ENCODE peak calls at places on chromosome 21, in nine cellular contexts. P is hepatocyte, Y is HCT116, M is GM23338, I is OCI-LY7, F is MM.1S, S is GM23248, J is SK-N-SH, H is neural progenitor cell. V is an unnamed sample.

GRCh38 chr21:14916676-14917141 is 148.1 kb downstream of the NRIP1 start:
- DNase-seq in F (no peak), M (peak), J (no peak), I (no peak), P (peak), Y (no peak), H (no peak), S (no peak), V (peak)

GRCh38 chr21:27796106-27796505 is 829.2 kb upstream of the ADAMTS5 start:
- DNase-seq in F (no peak), M (peak), J (peak), P (no peak), H (peak), I (no peak), S (peak), Y (no peak), V (no peak)

GRCh38 chr21:16634522-16634914 is 878.3 kb upstream of the CXADR start:
- DNase-seq in P (no peak), S (no peak), J (no peak), F (no peak), M (peak), H (no peak), Y (no peak), I (no peak), V (no peak)

GRCh38 chr21:38806942-38807284 is 1.2 kb downstream of the ETS2 start:
- DNase-seq in M (no peak), P (no peak), F (no peak), H (no peak), Y (no peak), S (peak), I (no peak), J (peak), V (peak)

GRCh38 chr21:42062543-42063022 is 8.5 kb upstream of the UMODL1 start:
- DNase-seq in H (no peak), J (no peak), P (no peak), F (peak), Y (no peak), I (peak), S (no peak), M (no peak), V (no peak)

GRCh38 chr21:42153746-42154145 is 65.2 kb upstream of the ABCG1 start:
- DNase-seq in M (no peak), F (no peak), J (no peak), P (no peak), I (no peak), H (no peak), S (no peak), Y (no peak), V (no peak)

GRCh38 chr21:34642211-34643075 is 26.4 kb upstream of the CLIC6 start:
- DNase-seq in M (no peak), J (no peak), I (peak), H (no peak), F (peak), S (peak), Y (no peak), P (no peak), V (peak)

GRCh38 chr21:38758815-38759214 is 46.9 kb upstream of the ETS2 start:
- DNase-seq in F (no peak), H (no peak), J (peak), P (peak), M (no peak), Y (no peak), I (no peak), S (no peak), V (no peak)

GRCh38 chr21:41606706-41607105 is 98.7 kb upstream of the TMPRSS2 start:
- DNase-seq in J (no peak), F (no peak), P (no peak), S (no peak), H (no peak), I (no peak), Y (no peak), M (no peak), V (no peak)

GRCh38 chr21:37419228-37419906 is 52.8 kb downstream of the DYRK1A start:
- DNase-seq in Y (no peak), I (no peak), S (no peak), J (no peak), P (no peak), M (no peak), H (no peak), F (no peak), V (no peak)

GRCh38 chr21:37413553-37414291 is 47.1 kb downstream of the DYRK1A start:
- DNase-seq in S (no peak), H (no peak), P (no peak), M (no peak), J (no peak), Y (no peak), F (no peak), I (peak), V (no peak)

GRCh38 chr21:37415938-37416337 is 49.4 kb downstream of the DYRK1A start:
- DNase-seq in F (no peak), Y (no peak), J (no peak), S (peak), H (no peak), M (no peak), I (no peak), P (no peak), V (no peak)

GRCh38 chr21:37414292-37415253 is 48.0 kb downstream of the DYRK1A start:
- DNase-seq in P (no peak), F (no peak), Y (no peak), M (no peak), H (no peak), I (no peak), J (no peak), S (no peak), V (no peak)

GRCh38 chr21:37416914-37417313 is 50.3 kb downstream of the DYRK1A start:
- DNase-seq in H (no peak), M (no peak), S (no peak), I (no peak), P (no peak), F (no peak), J (no peak), Y (no peak), V (no peak)
- TF ChIP-seq EZH2phosphoT487 in H (no peak), M (no peak), S (no peak), I (no peak), P (no peak), F (no peak), J (no peak), Y (no peak), V (no peak)

GRCh38 chr21:32482565-32483292 is 70.2 kb downstream of the EVA1C start:
- DNase-seq in F (no peak), J (no peak), M (no peak), I (no peak), S (no peak), H (no peak), Y (no peak), P (no peak), V (no peak)
- TF ChIP-seq EZH2phosphoT487 in F (no peak), J (no peak), M (no peak), I (no peak), S (no peak), H (no peak), Y (no peak), P (no peak), V (no peak)

GRCh38 chr21:44713130-44713529 is 1.8 kb upstream of the TSPEAR start:
- DNase-seq in S (no peak), H (no peak), M (no peak), P (no peak), Y (no peak), J (peak), F (no peak), I (no peak), V (no peak)
- TF ChIP-seq EZH2phosphoT487 in S (no peak), H (no peak), M (no peak), P (no peak), Y (no peak), J (no peak), F (no peak), I (no peak), V (no peak)

DNA sequence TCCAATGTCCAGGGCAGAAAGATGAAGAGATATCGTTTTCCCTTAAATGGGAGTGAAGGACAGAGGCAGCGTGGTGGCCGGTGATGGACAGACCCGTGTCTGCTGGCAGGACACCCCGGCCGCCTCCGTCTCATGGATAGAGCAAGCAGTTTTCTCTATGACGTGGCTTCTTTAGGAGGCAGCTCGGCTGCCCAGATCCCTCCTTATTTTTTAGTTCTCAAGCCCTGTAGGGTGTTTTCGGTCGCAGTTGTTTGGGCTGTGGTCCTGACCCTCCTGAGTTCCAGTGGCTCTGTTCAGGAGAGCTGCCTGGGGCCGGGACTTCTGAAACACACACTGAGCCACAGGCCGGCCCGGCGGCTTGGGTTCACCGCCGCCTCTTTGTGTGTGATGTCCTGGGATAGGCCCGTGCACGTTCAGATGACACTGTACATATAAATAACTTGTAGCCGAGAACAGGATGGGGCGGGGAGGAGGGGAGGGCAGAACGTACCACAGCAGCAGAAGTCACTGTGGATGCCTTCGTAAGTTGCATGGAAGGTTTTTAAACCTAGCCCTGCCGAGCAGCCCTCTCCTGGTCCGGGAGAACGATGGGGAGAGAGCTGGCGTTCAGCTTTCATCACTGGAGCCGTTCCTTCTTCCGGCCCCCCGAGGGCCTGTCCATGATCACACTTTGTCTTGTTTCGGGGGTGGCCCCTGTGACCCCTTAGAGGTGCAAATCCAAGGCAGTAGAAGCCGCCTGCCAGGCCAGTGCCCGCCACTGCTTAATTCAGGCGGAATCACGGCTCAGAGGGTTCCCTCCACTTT is 65.2 kb downstream of the SIK1 start:
- DNase-seq in F (peak), S (peak), P (peak), M (peak), Y (no peak), I (peak), J (no peak), H (no peak), V (no peak)
- TF ChIP-seq EZH2phosphoT487 in F (no peak), S (no peak), P (no peak), M (no peak), Y (no peak), I (no peak), J (no peak), H (no peak), V (no peak)

DNA sequence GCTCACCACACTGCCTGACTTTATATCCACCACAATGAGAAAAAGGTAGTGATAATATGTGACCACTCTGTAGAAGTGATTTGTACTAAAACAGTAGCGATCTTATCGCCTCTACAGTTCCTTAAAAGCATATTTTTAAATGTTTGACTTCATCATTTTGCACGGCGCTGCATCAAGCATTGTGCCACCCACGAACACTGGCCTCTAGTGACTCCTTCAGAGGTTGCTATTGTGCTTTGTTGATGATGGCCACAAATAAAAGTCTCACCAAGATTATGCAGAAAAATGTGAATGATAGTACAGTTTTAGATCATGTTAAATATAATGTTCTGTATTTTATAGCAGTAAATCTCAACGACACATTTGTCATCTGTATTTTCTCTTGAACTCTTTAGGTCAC is 186.5 kb upstream of the NCAM2 start:
- DNase-seq in S (no peak), H (no peak), F (no peak), P (no peak), J (no peak), I (no peak), M (no peak), Y (no peak), V (no peak)
- TF ChIP-seq EZH2phosphoT487 in S (no peak), H (no peak), F (no peak), P (no peak), J (no peak), I (no peak), M (no peak), Y (no peak), V (no peak)

DNA sequence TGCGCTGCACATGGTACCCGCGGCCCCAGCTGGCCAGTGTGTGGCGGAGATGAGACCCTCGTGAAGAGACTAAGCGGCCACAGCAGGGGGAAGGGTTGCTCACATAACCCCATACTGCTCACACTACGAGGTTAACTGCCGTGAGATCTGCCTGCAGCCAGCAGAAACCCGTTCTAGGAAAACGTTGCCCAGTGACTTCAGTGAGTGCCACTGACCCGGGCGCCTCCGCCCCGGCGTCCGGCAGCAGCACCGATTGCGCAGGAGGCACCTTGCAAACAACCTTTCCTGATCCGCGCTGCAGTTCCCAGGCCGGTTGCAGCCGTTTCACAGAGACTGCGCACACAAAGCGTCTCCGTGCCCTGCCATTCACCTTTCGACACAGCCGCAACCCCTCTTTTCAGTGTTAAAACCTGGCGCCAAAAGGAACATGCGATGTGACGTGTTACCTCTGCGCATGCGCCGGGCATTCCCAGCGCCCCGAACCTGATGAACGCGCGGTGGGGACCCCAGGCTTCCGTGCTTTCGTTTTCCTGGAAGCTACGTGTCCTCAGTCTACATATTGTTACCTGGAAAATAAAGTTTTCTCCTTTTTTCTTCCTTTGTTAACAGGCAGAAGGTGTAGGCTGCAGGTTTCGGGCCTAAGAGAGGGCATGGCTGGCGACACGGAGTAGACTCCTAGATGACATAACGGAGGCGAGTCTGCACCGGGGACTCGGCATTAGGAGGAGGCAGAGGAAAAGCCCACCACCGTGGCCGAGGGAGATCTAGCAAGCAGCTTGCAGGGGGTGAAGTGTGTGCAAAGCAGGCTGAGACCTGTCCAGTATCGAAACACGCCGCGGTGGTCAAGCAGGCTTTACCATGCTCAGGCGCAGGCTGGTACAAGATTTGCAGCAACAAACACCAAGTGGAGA is 8.9 kb downstream of the VPS26C start:
- DNase-seq in P (peak), Y (no peak), M (peak), H (peak), J (peak), S (peak), F (no peak), I (no peak), V (peak)
- TF ChIP-seq EZH2phosphoT487 in P (no peak), Y (no peak), M (no peak), H (peak), J (no peak), S (no peak), F (no peak), I (no peak), V (no peak)

DNA sequence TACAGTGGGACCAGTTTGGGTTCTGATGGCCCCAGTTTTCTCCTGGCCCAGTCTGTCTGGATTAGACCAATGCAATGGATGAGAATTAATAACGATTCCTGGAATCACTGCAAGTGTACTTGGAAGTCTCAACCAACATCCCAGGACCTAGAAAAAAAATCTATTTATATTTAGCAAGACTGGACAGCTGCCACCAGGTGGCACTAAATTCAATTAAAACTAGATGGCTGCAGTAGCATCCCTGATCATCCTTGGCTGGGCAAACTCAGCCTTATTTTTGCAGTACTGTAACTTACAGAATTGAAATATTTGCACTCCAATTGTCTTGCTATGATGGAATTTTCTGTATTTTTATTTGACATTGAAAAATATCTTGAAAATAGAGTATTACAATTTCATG is 165.7 kb downstream of the NCAM2 start:
- DNase-seq in H (peak), Y (peak), I (peak), P (peak), M (peak), J (peak), F (peak), S (peak), V (peak)
- TF ChIP-seq EZH2phosphoT487 in H (no peak), Y (no peak), I (no peak), P (no peak), M (no peak), J (no peak), F (no peak), S (no peak), V (no peak)